ENCODE peak calls at places on chromosomes 6 and 20, in six cellular contexts. One of them, this sample, is unnamed.

GRCh38 chr6:124823240-124824105 is 138.8 kb upstream of the RNF217 start:
- DNase-seq in ovary: no peak
- DNase-seq in hepatocyte: no peak
- DNase-seq in heart left ventricle: no peak
- DNase-seq in neural progenitor cell: no peak
- DNase-seq in neuronal stem cell: no peak
- DNase-seq in this sample: no peak

GRCh38 chr20:1469306-1469905 is 2.8 kb upstream of the NSFL1C start:
- DNase-seq in ovary: no peak
- DNase-seq in hepatocyte: no peak
- DNase-seq in heart left ventricle: no peak
- DNase-seq in neural progenitor cell: no peak
- DNase-seq in neuronal stem cell: no peak
- DNase-seq in this sample: no peak

GRCh38 chr6:11705069-11705468 is 73.5 kb downstream of the ADTRP start:
- DNase-seq in ovary: no peak
- DNase-seq in hepatocyte: no peak
- DNase-seq in heart left ventricle: no peak
- DNase-seq in neural progenitor cell: no peak
- DNase-seq in neuronal stem cell: no peak
- DNase-seq in this sample: no peak

GRCh38 chr6:104943781-104944180 is 13.1 kb upstream of the LIN28B start:
- DNase-seq in ovary: no peak
- DNase-seq in hepatocyte: peak
- DNase-seq in heart left ventricle: no peak
- DNase-seq in neural progenitor cell: peak
- DNase-seq in neuronal stem cell: no peak
- DNase-seq in this sample: no peak

GRCh38 chr6:152087096-152087495 is 279.6 kb downstream of the ESR1 start:
- DNase-seq in ovary: no peak
- DNase-seq in hepatocyte: no peak
- DNase-seq in heart left ventricle: no peak
- DNase-seq in neural progenitor cell: no peak
- DNase-seq in neuronal stem cell: no peak
- DNase-seq in this sample: no peak

GRCh38 chr6:134722429-134722828 is 227.5 kb downstream of the ALDH8A1 start:
- DNase-seq in ovary: no peak
- DNase-seq in hepatocyte: no peak
- DNase-seq in heart left ventricle: no peak
- DNase-seq in neural progenitor cell: no peak
- DNase-seq in neuronal stem cell: no peak
- DNase-seq in this sample: no peak

GRCh38 chr20:41170386-41171105 is 33.2 kb downstream of the PLCG1 start:
- DNase-seq in ovary: peak
- DNase-seq in hepatocyte: no peak
- DNase-seq in heart left ventricle: peak
- DNase-seq in neural progenitor cell: no peak
- DNase-seq in neuronal stem cell: no peak
- DNase-seq in this sample: peak

GRCh38 chr6:28139860-28140500 is 1.7 kb upstream of the ZKSCAN8 start:
- DNase-seq in ovary: no peak
- DNase-seq in hepatocyte: no peak
- DNase-seq in heart left ventricle: no peak
- DNase-seq in neural progenitor cell: no peak
- DNase-seq in neuronal stem cell: no peak
- DNase-seq in this sample: no peak

GRCh38 chr20:45407783-45408645 is at the start of gene DBNDD2:
- DNase-seq in ovary: no peak
- DNase-seq in hepatocyte: no peak
- DNase-seq in heart left ventricle: peak
- DNase-seq in neural progenitor cell: no peak
- DNase-seq in neuronal stem cell: no peak
- DNase-seq in this sample: peak

GRCh38 chr20:10339609-10340008 is 94.4 kb downstream of the MKKS start:
- DNase-seq in ovary: no peak
- DNase-seq in hepatocyte: no peak
- DNase-seq in heart left ventricle: no peak
- DNase-seq in neural progenitor cell: no peak
- DNase-seq in neuronal stem cell: no peak
- DNase-seq in this sample: no peak
- H3K27ac ChIP-seq in ovary: no peak
- H3K27ac ChIP-seq in hepatocyte: no peak
- H3K27ac ChIP-seq in heart left ventricle: no peak
- H3K27ac ChIP-seq in neural progenitor cell: no peak
- H3K27ac ChIP-seq in neuronal stem cell: no peak
- H3K27ac ChIP-seq in this sample: no peak

DNA sequence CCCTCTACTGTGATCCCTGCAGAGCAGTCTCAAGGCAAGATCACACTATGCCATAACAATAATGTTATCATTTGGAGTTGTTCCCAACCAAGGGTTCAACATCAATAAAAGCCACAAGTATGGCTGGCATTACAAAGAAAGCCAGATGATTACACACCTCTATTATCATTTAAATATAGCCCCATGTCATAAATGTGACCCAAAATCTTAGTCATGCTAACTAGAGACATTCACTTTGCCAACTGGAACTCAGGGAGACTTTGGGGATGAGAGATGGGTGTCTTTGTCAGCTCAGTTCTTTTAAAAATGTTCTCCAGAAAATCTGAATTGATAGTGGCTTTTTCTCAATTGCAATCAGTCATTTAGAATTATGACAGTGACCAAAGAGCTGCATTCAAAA is 46.5 kb downstream of the RALGAPA2 start:
- DNase-seq in ovary: no peak
- DNase-seq in hepatocyte: no peak
- DNase-seq in heart left ventricle: no peak
- DNase-seq in neural progenitor cell: no peak
- DNase-seq in neuronal stem cell: no peak
- DNase-seq in this sample: no peak
- H3K27ac ChIP-seq in ovary: peak
- H3K27ac ChIP-seq in hepatocyte: no peak
- H3K27ac ChIP-seq in heart left ventricle: no peak
- H3K27ac ChIP-seq in neural progenitor cell: no peak
- H3K27ac ChIP-seq in neuronal stem cell: no peak
- H3K27ac ChIP-seq in this sample: no peak

GRCh38 chr6:20952605-20953004 is 418.3 kb downstream of the CDKAL1 start:
- DNase-seq in ovary: no peak
- DNase-seq in hepatocyte: peak
- DNase-seq in heart left ventricle: no peak
- DNase-seq in neural progenitor cell: no peak
- DNase-seq in neuronal stem cell: no peak
- DNase-seq in this sample: no peak
- H3K27ac ChIP-seq in ovary: no peak
- H3K27ac ChIP-seq in hepatocyte: no peak
- H3K27ac ChIP-seq in heart left ventricle: no peak
- H3K27ac ChIP-seq in neural progenitor cell: no peak
- H3K27ac ChIP-seq in neuronal stem cell: no peak
- H3K27ac ChIP-seq in this sample: no peak

GRCh38 chr6:1087112-1087843 is 224.6 kb upstream of the FOXQ1 start:
- DNase-seq in ovary: no peak
- DNase-seq in hepatocyte: no peak
- DNase-seq in heart left ventricle: no peak
- DNase-seq in neural progenitor cell: no peak
- DNase-seq in neuronal stem cell: no peak
- DNase-seq in this sample: peak
- H3K27ac ChIP-seq in ovary: no peak
- H3K27ac ChIP-seq in hepatocyte: peak
- H3K27ac ChIP-seq in heart left ventricle: no peak
- H3K27ac ChIP-seq in neural progenitor cell: no peak
- H3K27ac ChIP-seq in neuronal stem cell: no peak
- H3K27ac ChIP-seq in this sample: no peak

GRCh38 chr6:41277644-41278043 is 8.8 kb downstream of the TREM1 start:
- DNase-seq in ovary: no peak
- DNase-seq in hepatocyte: no peak
- DNase-seq in heart left ventricle: no peak
- DNase-seq in neural progenitor cell: no peak
- DNase-seq in neuronal stem cell: no peak
- DNase-seq in this sample: no peak

GRCh38 chr6:41272591-41273175 is 13.8 kb downstream of the TREM1 start:
- DNase-seq in ovary: no peak
- DNase-seq in hepatocyte: no peak
- DNase-seq in heart left ventricle: no peak
- DNase-seq in neural progenitor cell: no peak
- DNase-seq in neuronal stem cell: no peak
- DNase-seq in this sample: no peak

GRCh38 chr6:41274291-41274690 is 12.2 kb downstream of the TREM1 start:
- DNase-seq in ovary: no peak
- DNase-seq in hepatocyte: no peak
- DNase-seq in heart left ventricle: no peak
- DNase-seq in neural progenitor cell: no peak
- DNase-seq in neuronal stem cell: no peak
- DNase-seq in this sample: no peak

GRCh38 chr6:41273699-41274098 is 12.8 kb downstream of the TREM1 start:
- DNase-seq in ovary: no peak
- DNase-seq in hepatocyte: no peak
- DNase-seq in heart left ventricle: no peak
- DNase-seq in neural progenitor cell: no peak
- DNase-seq in neuronal stem cell: no peak
- DNase-seq in this sample: no peak

GRCh38 chr6:41275489-41275888 is 11.0 kb downstream of the TREM1 start:
- DNase-seq in ovary: no peak
- DNase-seq in hepatocyte: no peak
- DNase-seq in heart left ventricle: no peak
- DNase-seq in neural progenitor cell: no peak
- DNase-seq in neuronal stem cell: no peak
- DNase-seq in this sample: no peak
- H3K27ac ChIP-seq in ovary: no peak
- H3K27ac ChIP-seq in hepatocyte: no peak
- H3K27ac ChIP-seq in heart left ventricle: no peak
- H3K27ac ChIP-seq in neural progenitor cell: no peak
- H3K27ac ChIP-seq in neuronal stem cell: no peak
- H3K27ac ChIP-seq in this sample: no peak

DNA sequence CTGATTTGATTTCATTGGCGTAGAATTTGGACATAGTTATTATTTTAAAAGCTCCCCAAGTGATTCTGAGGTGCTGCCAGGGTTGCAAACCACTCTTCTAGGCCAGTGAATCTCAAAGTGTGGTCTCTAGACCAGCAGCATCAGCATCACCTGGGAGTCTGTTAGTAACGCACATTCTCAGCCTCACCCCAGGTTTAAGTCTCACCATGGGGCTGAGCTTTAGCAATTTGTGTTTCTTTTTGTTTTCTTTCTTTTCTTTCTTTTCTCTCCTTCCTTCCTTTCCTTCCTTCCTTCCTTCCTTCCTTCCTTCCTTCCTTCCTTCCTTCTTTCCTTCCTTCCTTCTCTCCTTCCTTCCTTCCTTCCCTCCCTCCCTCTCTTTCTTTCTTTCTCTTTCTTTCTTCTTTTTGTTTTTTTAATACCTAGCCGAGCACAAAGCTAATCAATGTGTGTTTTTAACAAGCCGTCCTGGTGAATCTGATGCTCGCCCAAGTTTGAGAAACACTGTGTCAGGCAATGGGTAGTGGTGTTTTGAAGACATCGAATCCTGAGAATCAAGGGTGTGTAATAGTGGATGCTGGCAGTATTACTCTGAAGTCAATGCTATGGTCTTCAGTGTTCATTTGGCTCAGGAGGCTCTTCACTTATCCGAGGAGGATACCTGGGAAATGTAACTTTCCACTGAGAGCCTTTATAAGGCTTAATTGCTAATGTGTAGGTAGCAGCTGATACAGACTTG is 104.9 kb downstream of the SLX4IP start:
- DNase-seq in ovary: no peak
- DNase-seq in hepatocyte: no peak
- DNase-seq in heart left ventricle: no peak
- DNase-seq in neural progenitor cell: no peak
- DNase-seq in neuronal stem cell: no peak
- DNase-seq in this sample: no peak
- H3K27ac ChIP-seq in ovary: no peak
- H3K27ac ChIP-seq in hepatocyte: peak
- H3K27ac ChIP-seq in heart left ventricle: no peak
- H3K27ac ChIP-seq in neural progenitor cell: peak
- H3K27ac ChIP-seq in neuronal stem cell: peak
- H3K27ac ChIP-seq in this sample: no peak

GRCh38 chr6:17303444-17303843 is 22.3 kb downstream of the RBM24 start:
- DNase-seq in ovary: no peak
- DNase-seq in hepatocyte: no peak
- DNase-seq in heart left ventricle: no peak
- DNase-seq in neural progenitor cell: no peak
- DNase-seq in neuronal stem cell: no peak
- DNase-seq in this sample: no peak

GRCh38 chr6:17297261-17298080 is 16.3 kb downstream of the RBM24 start:
- DNase-seq in ovary: no peak
- DNase-seq in hepatocyte: no peak
- DNase-seq in heart left ventricle: no peak
- DNase-seq in neural progenitor cell: no peak
- DNase-seq in neuronal stem cell: no peak
- DNase-seq in this sample: no peak

GRCh38 chr6:17298257-17298656 is 17.1 kb downstream of the RBM24 start:
- DNase-seq in ovary: no peak
- DNase-seq in hepatocyte: no peak
- DNase-seq in heart left ventricle: no peak
- DNase-seq in neural progenitor cell: no peak
- DNase-seq in neuronal stem cell: no peak
- DNase-seq in this sample: no peak

GRCh38 chr6:17300637-17301036 is 19.5 kb downstream of the RBM24 start:
- DNase-seq in ovary: no peak
- DNase-seq in hepatocyte: no peak
- DNase-seq in heart left ventricle: no peak
- DNase-seq in neural progenitor cell: no peak
- DNase-seq in neuronal stem cell: no peak
- DNase-seq in this sample: no peak

GRCh38 chr6:17299222-17299621 is 18.1 kb downstream of the RBM24 start:
- DNase-seq in ovary: no peak
- DNase-seq in hepatocyte: no peak
- DNase-seq in heart left ventricle: no peak
- DNase-seq in neural progenitor cell: no peak
- DNase-seq in neuronal stem cell: no peak
- DNase-seq in this sample: no peak
- H3K27ac ChIP-seq in ovary: no peak
- H3K27ac ChIP-seq in hepatocyte: no peak
- H3K27ac ChIP-seq in heart left ventricle: no peak
- H3K27ac ChIP-seq in neural progenitor cell: no peak
- H3K27ac ChIP-seq in neuronal stem cell: no peak
- H3K27ac ChIP-seq in this sample: no peak